ENCODE peak calls at places on chromosomes 4 and X, in seven cellular contexts. C is cardiac fibroblast, X is fibroblast of lung, W is HFF-Myc, O is B cell, N is glutamatergic neuron, F is neural crest cell. H is an unnamed sample.

GRCh38 chr4:78864405-78865024 is 74.7 kb downstream of the PAQR3 start:
- DNase-seq in N (no peak), X (peak), C (peak), F (no peak), O (peak), W (peak), H (no peak)

GRCh38 chr4:183342541-183343533 is 20.6 kb upstream of the CLDN24 start:
- DNase-seq in X (no peak), O (no peak), C (no peak), F (no peak), W (no peak), N (no peak), H (no peak)

GRCh38 chrX:154029439-154029838 is 9.7 kb upstream of the IRAK1 start:
- DNase-seq in F (no peak), N (no peak), W (no peak), O (peak), C (no peak), X (no peak), H (no peak)

GRCh38 chr4:85126991-85127591 is 160.6 kb upstream of the WDFY3 start:
- DNase-seq in O (no peak), X (no peak), C (no peak), N (no peak), F (no peak), W (no peak), H (no peak)

GRCh38 chrX:68146054-68146453 is 287.2 kb downstream of the OPHN1 start:
- DNase-seq in C (peak), F (no peak), N (no peak), X (peak), W (peak), O (no peak), H (no peak)

GRCh38 chrX:39984191-39984956 is 113.4 kb downstream of the BCOR start:
- DNase-seq in O (no peak), W (no peak), N (no peak), X (peak), F (no peak), C (peak), H (no peak)

GRCh38 chr4:151716324-151716723 is 44.5 kb downstream of the GATB start:
- DNase-seq in N (no peak), C (no peak), W (no peak), O (no peak), X (no peak), F (no peak), H (no peak)

GRCh38 chr4:42398448-42399355 is 1.4 kb downstream of the SHISA3 start:
- DNase-seq in N (peak), C (no peak), W (no peak), O (no peak), F (peak), X (no peak), H (peak)

GRCh38 chrX:13791559-13791958 is 25.3 kb downstream of the GPM6B start:
- DNase-seq in W (no peak), N (no peak), O (no peak), X (no peak), F (no peak), C (no peak), H (no peak)

GRCh38 chrX:40278340-40279090 is 180.8 kb upstream of the BCOR start:
- DNase-seq in W (no peak), X (no peak), O (no peak), N (no peak), C (no peak), F (no peak), H (no peak)

GRCh38 chr4:14070289-14070880 is 442.9 kb upstream of the BOD1L1 start:
- DNase-seq in F (no peak), X (no peak), W (no peak), N (no peak), O (no peak), C (no peak), H (no peak)

GRCh38 chr4:7266525-7267292 is 74.4 kb downstream of the SORCS2 start:
- DNase-seq in F (no peak), X (peak), W (peak), O (no peak), N (no peak), C (peak), H (no peak)

GRCh38 chr4:155047755-155048154 is 160.7 kb upstream of the NPY2R start:
- DNase-seq in N (no peak), C (peak), O (no peak), W (no peak), X (peak), F (no peak), H (no peak)

GRCh38 chr4:41655177-41655576 is 93.3 kb downstream of the PHOX2B start:
- DNase-seq in O (no peak), F (no peak), W (no peak), N (no peak), C (no peak), X (no peak), H (no peak)

GRCh38 chr4:78581626-78582025 is 30.1 kb downstream of the ANXA3 start:
- DNase-seq in X (no peak), O (no peak), N (no peak), W (no peak), C (no peak), F (no peak), H (no peak)

GRCh38 chr4:47462799-47463234 is 685 bp downstream of the COMMD8 start:
- DNase-seq in F (no peak), C (peak), N (no peak), O (no peak), X (peak), W (no peak), H (no peak)

GRCh38 chrX:98448524-98448923 is 1564.8 kb downstream of the RPA4 start:
- DNase-seq in N (no peak), W (no peak), X (no peak), O (no peak), C (no peak), F (no peak), H (no peak)

GRCh38 chr4:145619639-145619996 is 433 bp downstream of the MMAA start:
- DNase-seq in C (peak), O (peak), F (no peak), N (no peak), X (peak), W (peak), H (no peak)

GRCh38 chrX:36898301-36898700 is 109.9 kb upstream of the FAM47C start:
- DNase-seq in X (peak), O (no peak), F (no peak), N (no peak), W (no peak), C (peak), H (no peak)

GRCh38 chrX:16185725-16186136 is 18.4 kb downstream of the MAGEB17 start:
- DNase-seq in C (peak), W (peak), X (peak), F (no peak), N (no peak), O (no peak), H (no peak)

GRCh38 chr4:159297088-159297487 is 194.2 kb downstream of the RAPGEF2 start:
- DNase-seq in O (no peak), W (no peak), F (no peak), X (peak), C (no peak), N (no peak), H (no peak)

GRCh38 chr4:8079916-8080753 is 78.5 kb downstream of the ABLIM2 start:
- DNase-seq in C (no peak), X (no peak), O (no peak), F (no peak), N (peak), W (no peak), H (no peak)

GRCh38 chrX:122439836-122440235 is 744.2 kb upstream of the GRIA3 start:
- DNase-seq in X (no peak), W (no peak), C (no peak), N (no peak), F (no peak), O (no peak), H (no peak)

GRCh38 chrX:151402719-151403390 is 5.8 kb downstream of the VMA21 start:
- DNase-seq in F (no peak), W (no peak), X (no peak), N (no peak), O (no peak), C (no peak), H (no peak)

GRCh38 chr4:128347930-128348660 is 60.5 kb upstream of the PGRMC2 start:
- DNase-seq in W (no peak), X (peak), O (no peak), C (peak), F (no peak), N (no peak), H (no peak)

GRCh38 chr4:138561906-138562305 is 319.8 kb upstream of the SLC7A11 start:
- DNase-seq in N (no peak), O (no peak), X (no peak), C (no peak), W (no peak), F (no peak), H (no peak)

GRCh38 chr4:138308421-138308820 is 66.3 kb upstream of the SLC7A11 start:
- DNase-seq in X (no peak), W (peak), N (no peak), F (no peak), C (peak), O (no peak), H (no peak)

GRCh38 chr4:4784379-4784778 is 75.1 kb upstream of the MSX1 start:
- DNase-seq in N (no peak), F (no peak), C (no peak), X (no peak), W (no peak), O (no peak), H (no peak)

GRCh38 chr4:183106839-183107238 is 7.8 kb downstream of the WWC2 start:
- DNase-seq in O (no peak), N (no peak), W (no peak), F (no peak), X (no peak), C (no peak), H (no peak)

GRCh38 chr4:71074452-71075299 is 81.2 kb downstream of the DCK start:
- DNase-seq in X (no peak), O (no peak), C (peak), W (no peak), F (no peak), N (no peak), H (no peak)

GRCh38 chrX:79270401-79270800 is 96.7 kb downstream of the ITM2A start:
- DNase-seq in F (no peak), W (no peak), X (no peak), C (no peak), O (peak), N (peak), H (no peak)

GRCh38 chr4:83618431-83618830 is 82.5 kb downstream of the GPAT3 start:
- DNase-seq in O (no peak), N (no peak), C (peak), F (no peak), X (peak), W (no peak), H (no peak)

GRCh38 chr4:11529625-11530201 is 101.0 kb upstream of the HS3ST1 start:
- DNase-seq in F (no peak), W (no peak), O (no peak), N (no peak), C (peak), X (peak), H (no peak)

GRCh38 chr4:185567828-185568442 is 32.6 kb upstream of the PDLIM3 start:
- DNase-seq in X (peak), O (no peak), C (peak), N (no peak), F (peak), W (no peak), H (no peak)

GRCh38 chr4:8318509-8318908 is 49.0 kb downstream of the HTRA3 start:
- DNase-seq in F (no peak), X (no peak), W (no peak), N (no peak), C (no peak), O (no peak), H (no peak)

GRCh38 chr4:117064297-117064696 is 21.1 kb downstream of the TRAM1L1 start:
- DNase-seq in W (no peak), C (no peak), F (no peak), N (no peak), O (no peak), X (no peak), H (no peak)

GRCh38 chr4:86595426-86595805 is 1.3 kb downstream of the PTPN13 start:
- DNase-seq in W (no peak), O (no peak), X (no peak), N (no peak), C (peak), F (no peak), H (no peak)

GRCh38 chr4:70722199-70722791 is 531 bp downstream of the RUFY3 start:
- DNase-seq in W (no peak), X (peak), N (peak), O (no peak), F (no peak), C (peak), H (no peak)

GRCh38 chr4:60250657-60251056 is 949.5 kb upstream of the ADGRL3 start:
- DNase-seq in N (no peak), W (no peak), O (no peak), C (no peak), F (no peak), X (no peak), H (no peak)
- TF ChIP-seq CTCF in N (no peak), W (no peak), O (no peak), C (no peak), F (no peak), X (no peak), H (no peak)

GRCh38 chrX:106898462-106898861 is 4.7 kb downstream of the RIPPLY1 start:
- DNase-seq in O (no peak), F (no peak), N (no peak), W (peak), C (peak), X (peak), H (no peak)
- TF ChIP-seq CTCF in O (peak), F (peak), N (peak), W (peak), C (peak), X (peak), H (peak)

GRCh38 chr4:76253511-76253910 is 2.0 kb downstream of the FAM47E start:
- DNase-seq in F (no peak), N (no peak), X (no peak), C (no peak), O (no peak), W (no peak), H (no peak)

GRCh38 chr4:76260571-76260970 is 9.1 kb downstream of the FAM47E start:
- DNase-seq in O (no peak), W (no peak), F (no peak), N (no peak), X (no peak), C (no peak), H (no peak)

GRCh38 chr4:76256968-76257367 is 5.4 kb downstream of the FAM47E start:
- DNase-seq in W (no peak), C (no peak), N (no peak), X (no peak), F (no peak), O (no peak), H (no peak)

GRCh38 chr4:76256032-76256431 is 4.5 kb downstream of the FAM47E start:
- DNase-seq in W (no peak), X (no peak), O (no peak), N (no peak), C (no peak), F (no peak), H (no peak)

GRCh38 chr4:76257824-76258223 is 6.3 kb downstream of the FAM47E start:
- DNase-seq in F (no peak), N (no peak), X (no peak), C (no peak), W (no peak), O (no peak), H (no peak)
- TF ChIP-seq CTCF in F (no peak), N (no peak), X (no peak), C (no peak), W (no peak), O (no peak), H (no peak)

GRCh38 chr4:187993827-187994226 is 1.7 kb upstream of the ZFP42 start:
- DNase-seq in X (peak), N (no peak), F (peak), C (peak), O (no peak), W (no peak), H (no peak)
- TF ChIP-seq CTCF in X (peak), N (peak), F (peak), C (peak), O (no peak), W (no peak), H (peak)

GRCh38 chr4:107618656-107619055 is 101.4 kb downstream of the PAPSS1 start:
- DNase-seq in X (no peak), N (no peak), C (no peak), O (no peak), W (no peak), F (no peak), H (no peak)

GRCh38 chr4:107616838-107617389 is 103.1 kb downstream of the PAPSS1 start:
- DNase-seq in O (no peak), W (no peak), N (no peak), X (no peak), C (no peak), F (no peak), H (no peak)

GRCh38 chr4:107619065-107619464 is 101.0 kb downstream of the PAPSS1 start:
- DNase-seq in F (no peak), O (no peak), C (peak), X (peak), W (peak), N (no peak), H (no peak)

GRCh38 chr4:107619731-107620130 is 100.3 kb downstream of the PAPSS1 start:
- DNase-seq in O (no peak), X (no peak), C (no peak), W (peak), F (no peak), N (no peak), H (no peak)

DNA sequence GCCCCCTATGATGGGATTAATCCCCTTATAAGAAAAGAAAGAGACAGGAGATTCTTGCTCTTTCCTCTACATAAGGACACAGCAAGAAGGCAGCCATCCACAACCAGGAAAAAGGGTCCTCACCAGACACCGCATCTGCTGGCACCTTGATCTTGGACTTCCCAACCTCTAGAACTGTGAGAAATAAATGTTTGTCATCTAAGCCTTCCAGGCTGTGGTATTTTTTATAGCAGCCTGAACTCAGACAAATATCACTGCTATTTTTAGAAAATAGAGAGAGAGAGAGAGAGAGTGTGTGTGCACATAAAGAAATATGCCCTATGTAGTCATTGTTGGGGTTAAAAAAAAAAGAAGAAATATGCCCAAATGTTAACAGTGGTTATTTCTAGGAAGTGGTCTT is 104.2 kb downstream of the PAPSS1 start:
- DNase-seq in N (no peak), O (no peak), X (no peak), C (peak), W (no peak), F (no peak), H (no peak)
- TF ChIP-seq CTCF in N (no peak), O (no peak), X (no peak), C (no peak), W (no peak), F (no peak), H (no peak)

GRCh38 chr4:16801356-16801755 is 97.1 kb downstream of the LDB2 start:
- DNase-seq in N (no peak), W (no peak), O (no peak), F (no peak), X (no peak), C (no peak), H (no peak)
- TF ChIP-seq CTCF in N (no peak), W (no peak), O (no peak), F (no peak), X (no peak), C (no peak), H (no peak)

GRCh38 chrX:155216940-155217450 is 735 bp downstream of the VBP1 start:
- DNase-seq in W (no peak), F (no peak), X (no peak), C (no peak), O (no peak), N (no peak), H (no peak)
- TF ChIP-seq CTCF in W (no peak), F (no peak), X (no peak), C (no peak), O (no peak), N (no peak), H (no peak)

GRCh38 chr4:29966386-29966785 is 753.8 kb upstream of the PCDH7 start:
- DNase-seq in X (no peak), F (no peak), C (no peak), O (no peak), W (no peak), N (no peak), H (no peak)

GRCh38 chr4:29972121-29972520 is 748.0 kb upstream of the PCDH7 start:
- DNase-seq in C (no peak), W (no peak), N (no peak), X (no peak), O (no peak), F (no peak), H (no peak)

DNA sequence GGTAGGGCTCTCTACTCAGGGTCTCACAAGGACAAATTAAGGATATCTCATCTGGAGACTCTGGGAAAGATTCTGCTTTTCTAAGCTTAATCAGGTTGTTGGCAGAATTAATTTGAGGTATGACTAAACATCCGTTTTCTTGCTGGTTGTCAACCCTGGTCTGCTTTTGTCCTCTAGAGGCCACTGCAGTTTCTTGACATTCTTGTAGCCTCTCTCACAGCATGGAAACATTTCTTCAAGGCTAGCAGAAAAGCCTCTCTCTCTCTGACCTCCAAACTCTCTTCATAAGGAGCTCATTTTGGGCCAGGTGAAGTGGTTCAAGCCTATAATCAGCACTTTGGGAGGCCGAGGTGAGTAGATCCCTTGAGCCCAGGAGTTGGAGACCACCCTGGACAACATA is 749.5 kb upstream of the PCDH7 start:
- DNase-seq in X (peak), F (no peak), N (no peak), W (no peak), O (no peak), C (no peak), H (no peak)
- TF ChIP-seq CTCF in X (peak), F (peak), N (no peak), W (no peak), O (no peak), C (no peak), H (peak)

GRCh38 chr4:158079661-158080060 is 93.2 kb downstream of the GASK1B start:
- DNase-seq in N (no peak), C (peak), W (no peak), X (no peak), O (no peak), F (no peak), H (no peak)

GRCh38 chr4:158077835-158078234 is 95.0 kb downstream of the GASK1B start:
- DNase-seq in X (no peak), N (no peak), O (no peak), W (no peak), C (no peak), F (no peak), H (no peak)

GRCh38 chr4:158080354-158080753 is 92.5 kb downstream of the GASK1B start:
- DNase-seq in X (no peak), W (no peak), F (no peak), O (no peak), C (no peak), N (no peak), H (no peak)

GRCh38 chr4:158071931-158072330 is 100.9 kb downstream of the GASK1B start:
- DNase-seq in W (no peak), F (no peak), N (no peak), O (no peak), X (no peak), C (no peak), H (no peak)

DNA sequence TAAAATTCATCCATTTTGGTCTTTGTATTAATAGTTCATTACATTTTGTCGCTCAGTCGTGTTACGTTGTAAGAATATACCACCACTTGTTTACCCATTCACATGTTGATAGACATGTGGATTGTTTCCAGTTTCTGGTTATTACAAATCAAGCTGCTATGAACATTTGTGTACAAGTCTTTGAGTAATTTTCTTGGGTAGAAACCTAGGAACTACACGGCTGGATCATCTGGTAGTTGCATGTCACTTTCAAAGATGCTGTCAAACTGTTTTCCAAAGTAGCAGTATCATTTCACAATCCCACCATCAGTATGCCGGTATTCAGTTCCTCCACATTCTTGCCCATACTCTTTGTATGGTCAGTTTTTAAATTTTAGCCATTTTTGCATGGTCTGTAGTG is 98.0 kb downstream of the GASK1B start:
- DNase-seq in W (no peak), N (no peak), X (no peak), F (no peak), O (no peak), C (no peak), H (no peak)
- TF ChIP-seq CTCF in W (no peak), N (no peak), X (no peak), F (no peak), O (no peak), C (no peak), H (no peak)

GRCh38 chr4:173288296-173288695 is 45.9 kb downstream of the HMGB2 start:
- DNase-seq in X (peak), W (peak), N (peak), O (peak), F (peak), C (peak), H (peak)
- TF ChIP-seq CTCF in X (peak), W (peak), N (peak), O (peak), F (peak), C (peak), H (peak)